ENCODE peak calls at places on chromosomes 1 and 21, in five cellular contexts. E is GM10248, H is tibial artery, L is AG10803, V is tibial nerve. N is an unnamed sample.
A peak's percentile ranks its signal among the peaks of the same experiment; 100 is the strongest.

GRCh38 chr1:7425771-7426170 is 345.3 kb upstream of the VAMP3 start:
- DNase-seq in H (no peak), L (no peak), V (no peak), E (no peak), N (no peak)

GRCh38 chr21:29187939-29188338 is 57.5 kb downstream of the MAP3K7CL start:
- DNase-seq in L (peak; percentile 92), E (no peak), H (no peak), V (no peak), N (no peak)

GRCh38 chr1:189356206-189356605 is 1121.5 kb downstream of the BRINP3 start:
- DNase-seq in H (no peak), V (no peak), L (no peak), E (no peak), N (no peak)

GRCh38 chr1:87501738-87502137 is 173.1 kb downstream of the LMO4 start:
- DNase-seq in E (no peak), L (no peak), H (no peak), V (no peak), N (no peak)

GRCh38 chr1:68197891-68198290 is 34.4 kb downstream of the WLS start:
- DNase-seq in L (no peak), H (no peak), V (no peak), E (no peak), N (no peak)

GRCh38 chr1:228152097-228152917 is 2.6 kb downstream of the GJC2 start:
- DNase-seq in V (no peak), H (peak; percentile 18), E (no peak), L (no peak), N (no peak)

GRCh38 chr1:3824650-3825049 is 28.4 kb upstream of the LRRC47 start:
- DNase-seq in E (no peak), H (no peak), V (no peak), L (no peak), N (no peak)

GRCh38 chr1:177432897-177433296 is 262.1 kb downstream of the BRINP2 start:
- DNase-seq in L (no peak), V (no peak), H (no peak), E (no peak), N (no peak)

GRCh38 chr1:203888807-203889251 is 27.4 kb downstream of the SNRPE start:
- DNase-seq in V (no peak), H (no peak), L (peak; percentile 75), E (no peak), N (no peak)

GRCh38 chr1:228099331-228099732 is 3.8 kb downstream of the C1orf35 start:
- DNase-seq in L (no peak), H (no peak), V (no peak), E (no peak), N (peak; percentile 12)

GRCh38 chr1:11147371-11147770 is 41.8 kb upstream of the ANGPTL7 start:
- DNase-seq in L (no peak), H (no peak), E (no peak), V (no peak), N (no peak)

GRCh38 chr1:92797297-92797696 is 12.4 kb upstream of the EVI5 start:
- DNase-seq in V (no peak), L (no peak), E (no peak), H (no peak), N (no peak)

GRCh38 chr1:232943679-232944252 is 6.6 kb upstream of the NTPCR start:
- DNase-seq in V (no peak), H (no peak), L (no peak), E (no peak), N (no peak)

GRCh38 chr21:34592120-34592561 is 22.8 kb downstream of the RCAN1 start:
- DNase-seq in H (no peak), V (no peak), E (no peak), L (no peak), N (no peak)

GRCh38 chr1:156708245-156708661 is 2.9 kb upstream of the CRABP2 start:
- DNase-seq in V (no peak), E (no peak), H (no peak), L (peak; percentile 49), N (no peak)

GRCh38 chr1:19786988-19787423 is 12.7 kb downstream of the TMCO4 start:
- DNase-seq in V (no peak), E (no peak), H (no peak), L (no peak), N (no peak)

GRCh38 chr1:45141247-45142003 is 65.0 kb downstream of the ZSWIM5 start:
- DNase-seq in L (no peak), E (no peak), H (no peak), V (no peak), N (no peak)

GRCh38 chr1:247054992-247055415 is 23.6 kb downstream of the ZNF670 start:
- DNase-seq in H (no peak), V (no peak), E (no peak), L (no peak), N (no peak)

GRCh38 chr1:166925791-166926483 is 49.4 kb downstream of the ILDR2 start:
- DNase-seq in E (no peak), H (no peak), V (no peak), L (peak; percentile 73), N (no peak)

GRCh38 chr1:210754931-210755670 is 378.8 kb downstream of the KCNH1 start:
- DNase-seq in E (no peak), L (peak; percentile 5), V (no peak), H (no peak), N (no peak)

GRCh38 chr1:21638531-21639341 is 30.4 kb downstream of the RAP1GAP start:
- DNase-seq in L (no peak), V (no peak), E (no peak), H (no peak), N (no peak)

GRCh38 chr1:236516929-236517704 is 6.7 kb upstream of the LGALS8 start:
- DNase-seq in H (no peak), L (peak; percentile 68), E (no peak), V (no peak), N (no peak)

GRCh38 chr1:214106375-214106774 is 118.6 kb downstream of the PROX1 start:
- DNase-seq in L (no peak), E (no peak), H (no peak), V (no peak), N (no peak)

GRCh38 chr1:179128520-179128919 is 46.6 kb downstream of the TOR3A start:
- DNase-seq in L (no peak), V (no peak), H (no peak), E (no peak), N (no peak)

GRCh38 chr1:27343639-27344025 is 1.8 kb downstream of the SYTL1 start:
- DNase-seq in E (no peak), L (peak; percentile 20), H (no peak), V (no peak), N (no peak)

GRCh38 chr1:40413527-40414252 is 36.6 kb upstream of the ZFP69B start:
- DNase-seq in L (no peak), H (no peak), E (no peak), V (no peak), N (no peak)

GRCh38 chr1:114397601-114398000 is 113.4 kb downstream of the TRIM33 start:
- DNase-seq in E (no peak), V (no peak), H (no peak), L (no peak), N (no peak)

GRCh38 chr1:72282271-72282656 is at the start of gene NEGR1:
- DNase-seq in L (peak; percentile 78), E (no peak), V (peak; percentile 35), H (peak; percentile 66), N (no peak)

GRCh38 chr1:206103979-206104378 is 13.2 kb downstream of the AVPR1B start:
- DNase-seq in V (no peak), L (no peak), H (no peak), E (no peak), N (no peak)

GRCh38 chr1:234529661-234530237 is 50.8 kb upstream of the TARBP1 start:
- DNase-seq in H (no peak), L (peak; percentile 45), E (no peak), V (no peak), N (no peak)

GRCh38 chr1:67559222-67559700 is 125.7 kb upstream of the GADD45A start:
- DNase-seq in V (no peak), L (peak; percentile 76), E (no peak), H (peak; percentile 74), N (no peak)

GRCh38 chr1:71339238-71339637 is 258.4 kb upstream of the ZRANB2 start:
- DNase-seq in V (no peak), E (no peak), H (no peak), L (no peak), N (no peak)

GRCh38 chr1:31811605-31812004 is 4.2 kb downstream of the SPOCD1 start:
- DNase-seq in L (peak; percentile 74), E (no peak), V (no peak), H (peak; percentile 11), N (no peak)

GRCh38 chr1:91707114-91707889 is 178.6 kb downstream of the TGFBR3 start:
- DNase-seq in L (no peak), H (no peak), E (no peak), V (no peak), N (no peak)

GRCh38 chr1:42152119-42152518 is 1.1 kb upstream of the GUCA2B start:
- DNase-seq in V (no peak), L (no peak), H (no peak), E (no peak), N (no peak)

GRCh38 chr1:205658943-205659581 is 21.2 kb downstream of the SLC45A3 start:
- DNase-seq in E (peak; percentile 89), L (peak; percentile 51), V (peak; percentile 87), H (peak; percentile 77), N (peak; percentile 91)

GRCh38 chr1:202213361-202214088 is 19.9 kb downstream of the LGR6 start:
- DNase-seq in V (no peak), E (no peak), L (no peak), H (no peak), N (no peak)
- TF ChIP-seq CTCF in V (no peak), E (no peak), L (no peak), H (peak; percentile 9), N (no peak)

DNA sequence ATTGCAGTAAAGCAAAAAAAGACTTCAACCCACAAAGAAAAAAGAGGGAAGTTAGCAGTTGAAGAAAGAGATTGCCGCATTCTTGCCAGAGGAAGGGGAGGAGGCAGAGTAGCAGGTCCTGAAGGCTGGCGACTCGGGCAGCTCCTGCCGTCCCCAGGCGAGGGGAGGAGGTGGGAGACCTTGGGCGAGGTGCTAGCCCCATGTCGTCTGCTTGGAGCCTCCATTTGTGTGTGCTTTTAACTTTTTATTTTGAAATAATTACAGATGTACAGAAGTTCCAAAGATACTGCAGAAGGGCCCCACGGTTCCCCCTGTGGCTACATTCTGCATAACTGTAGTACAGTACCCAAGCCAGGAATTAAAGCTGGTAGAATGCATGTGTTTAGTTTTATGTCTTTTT is 6.8 kb downstream of the TRPM2 start:
- DNase-seq in E (no peak), L (no peak), V (no peak), H (no peak), N (no peak)
- TF ChIP-seq CTCF in E (peak; percentile 3), L (no peak), V (no peak), H (no peak), N (no peak)

GRCh38 chr21:31457675-31458074 is 113.6 kb upstream of the TIAM1 start:
- DNase-seq in H (no peak), V (no peak), L (no peak), E (no peak), N (no peak)
- TF ChIP-seq CTCF in H (no peak), V (no peak), L (no peak), E (no peak), N (no peak)

GRCh38 chr1:16122361-16122881 is 33.4 kb downstream of the EPHA2 start:
- DNase-seq in V (no peak), L (peak; percentile 91), H (no peak), E (no peak), N (no peak)
- TF ChIP-seq CTCF in V (no peak), L (no peak), H (no peak), E (no peak), N (no peak)

N was measured in GM13977.